ENCODE peak calls at places on chromosome 16, in five cellular contexts. Y is Peyer's patch, C is uterus, W is GM12878, K is ovary. V is an unnamed sample.

GRCh38 chr16:62738631-62739030 is 702.4 kb upstream of the CDH8 start:
- DNase-seq in C (no peak), K (no peak), W (no peak), Y (no peak), V (no peak)

GRCh38 chr16:11977206-11978041 is 890 bp downstream of the SNX29 start:
- DNase-seq in C (peak), W (no peak), K (peak), Y (no peak), V (no peak)

GRCh38 chr16:74297296-74297665 is 667 bp downstream of the PSMD7 start:
- DNase-seq in Y (no peak), K (no peak), C (peak), W (no peak), V (no peak)

GRCh38 chr16:24758373-24758772 is 28.9 kb downstream of the TNRC6A start:
- DNase-seq in Y (no peak), C (no peak), K (no peak), W (no peak), V (no peak)

GRCh38 chr16:69112285-69113129 is 7.1 kb downstream of the HAS3 start:
- DNase-seq in C (no peak), Y (peak), W (no peak), K (no peak), V (peak)

GRCh38 chr16:85570735-85571562 is 42.2 kb upstream of the GSE1 start:
- DNase-seq in K (no peak), Y (no peak), C (no peak), W (peak), V (peak)

GRCh38 chr16:17241264-17241835 is 229.4 kb downstream of the XYLT1 start:
- DNase-seq in C (peak), W (no peak), K (no peak), Y (no peak), V (no peak)

GRCh38 chr16:14042706-14043105 is 28.4 kb upstream of the MRTFB start:
- DNase-seq in K (no peak), C (peak), Y (no peak), W (no peak), V (no peak)

DNA sequence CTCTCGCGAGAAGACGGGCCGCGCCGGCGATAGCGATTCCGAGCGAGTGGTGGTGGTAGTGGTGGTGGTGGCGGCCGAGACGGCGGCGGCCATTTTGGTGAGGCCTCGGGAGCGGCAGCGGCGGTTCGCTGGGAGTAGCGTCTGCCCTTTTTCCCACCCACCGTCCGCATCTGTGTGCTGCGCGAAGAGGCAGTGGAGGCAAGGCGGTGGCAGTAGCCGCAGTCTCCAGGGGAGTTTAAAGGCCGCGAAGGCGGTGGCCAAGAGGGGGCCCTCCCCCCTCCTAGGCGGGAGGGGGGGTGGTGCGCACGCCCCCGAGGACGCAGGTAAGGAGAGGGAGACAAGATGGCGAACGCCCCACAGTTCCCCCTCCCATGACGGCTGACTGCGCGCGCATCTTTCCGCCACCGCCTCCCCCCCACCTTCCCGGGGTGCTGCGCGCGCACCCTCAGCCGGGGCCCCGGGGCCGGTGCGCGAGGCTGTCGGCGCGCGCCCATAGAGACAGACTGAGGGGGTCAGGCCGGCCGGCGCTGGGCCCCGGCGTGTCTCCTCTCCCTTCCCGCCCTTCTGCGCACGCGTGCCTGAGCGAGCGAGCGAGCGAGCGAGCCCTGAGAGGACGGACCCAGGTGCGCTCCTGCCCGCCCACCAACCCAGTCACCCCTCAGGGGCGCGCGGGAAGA is 694 bp upstream of the SRCAP start:
- DNase-seq in Y (peak), C (peak), K (peak), W (peak), V (peak)
- TF ChIP-seq POLR2A in Y (peak), C (peak), K (peak), W (peak), V (peak)

GRCh38 chr16:22297871-22298733 is 893 bp downstream of the POLR3E start:
- DNase-seq in W (peak), K (peak), C (peak), Y (no peak), V (peak)
- TF ChIP-seq POLR2A in W (peak), K (no peak), C (no peak), Y (no peak), V (peak)

GRCh38 chr16:2238396-2239230 is 2.4 kb downstream of the DNASE1L2 start:
- DNase-seq in C (no peak), W (no peak), Y (no peak), K (no peak), V (no peak)

GRCh38 chr16:2237076-2237551 is 870 bp downstream of the DNASE1L2 start:
- DNase-seq in C (no peak), W (no peak), Y (no peak), K (no peak), V (no peak)

GRCh38 chr16:2237552-2238395 is 1.5 kb downstream of the DNASE1L2 start:
- DNase-seq in C (no peak), W (no peak), Y (no peak), K (no peak), V (no peak)

GRCh38 chr16:2236362-2237075 is at the start of gene DNASE1L2:
- DNase-seq in C (no peak), K (no peak), Y (no peak), W (no peak), V (peak)

GRCh38 chr16:2239231-2239675 is 3.0 kb downstream of the DNASE1L2 start:
- DNase-seq in W (no peak), C (no peak), K (no peak), Y (no peak), V (no peak)
- TF ChIP-seq POLR2A in W (no peak), C (no peak), K (no peak), Y (no peak), V (no peak)

GRCh38 chr16:3400779-3401688 is at the start of the genes ZNF174 and ZSCAN32:
- DNase-seq in W (peak), Y (peak), C (peak), K (peak), V (peak)
- TF ChIP-seq POLR2A in W (peak), Y (peak), C (peak), K (peak), V (peak)

GRCh38 chr16:67882374-67883145 is 2.1 kb upstream of the NRN1L start:
- DNase-seq in C (no peak), Y (no peak), K (no peak), W (no peak), V (no peak)
- TF ChIP-seq POLR2A in C (no peak), Y (no peak), K (no peak), W (no peak), V (no peak)

DNA sequence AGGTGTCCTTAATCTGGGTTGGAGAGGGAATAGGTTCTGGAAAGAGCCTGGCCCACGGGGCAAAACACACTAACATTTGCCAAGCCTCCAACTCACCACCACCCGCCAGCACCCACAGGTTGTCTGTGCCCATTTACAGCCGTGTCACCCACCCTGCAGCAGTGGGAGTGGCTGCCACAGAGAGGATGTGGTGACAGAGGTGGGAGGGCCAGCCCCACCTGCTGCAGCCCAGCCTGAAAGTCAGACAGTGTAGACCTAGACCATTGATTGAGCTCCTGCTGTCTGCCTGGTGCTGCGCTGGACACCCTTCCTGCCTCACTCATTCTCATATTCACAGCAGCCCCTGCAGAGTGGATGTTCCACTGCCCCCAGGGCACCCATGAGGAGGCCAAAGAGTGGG is 44.7 kb downstream of the IL21R start:
- DNase-seq in Y (peak), W (no peak), C (no peak), K (no peak), V (no peak)
- TF ChIP-seq POLR2A in Y (no peak), W (peak), C (no peak), K (no peak), V (peak)

DNA sequence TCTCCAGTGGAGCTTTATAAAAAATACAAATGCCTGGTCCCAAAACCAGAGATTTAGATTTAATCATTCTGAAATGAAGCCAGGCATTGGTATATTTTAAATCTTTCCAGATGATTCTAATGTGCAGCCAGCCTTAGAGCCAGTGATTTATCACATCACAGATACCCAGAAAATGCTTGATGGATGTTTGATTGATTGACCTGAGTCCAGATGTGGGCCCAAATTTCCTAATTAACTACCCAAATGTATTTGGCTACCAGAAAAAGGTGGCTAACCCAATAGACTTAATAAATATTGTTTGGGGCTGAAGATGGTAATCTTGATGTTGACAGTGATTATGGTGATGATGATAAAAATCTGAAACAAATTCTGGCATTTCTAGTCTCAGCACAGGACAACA is 93.1 kb downstream of the ABCC12 start:
- DNase-seq in Y (no peak), C (no peak), W (no peak), K (no peak), V (no peak)
- TF ChIP-seq POLR2A in Y (no peak), C (no peak), W (no peak), K (no peak), V (no peak)

DNA sequence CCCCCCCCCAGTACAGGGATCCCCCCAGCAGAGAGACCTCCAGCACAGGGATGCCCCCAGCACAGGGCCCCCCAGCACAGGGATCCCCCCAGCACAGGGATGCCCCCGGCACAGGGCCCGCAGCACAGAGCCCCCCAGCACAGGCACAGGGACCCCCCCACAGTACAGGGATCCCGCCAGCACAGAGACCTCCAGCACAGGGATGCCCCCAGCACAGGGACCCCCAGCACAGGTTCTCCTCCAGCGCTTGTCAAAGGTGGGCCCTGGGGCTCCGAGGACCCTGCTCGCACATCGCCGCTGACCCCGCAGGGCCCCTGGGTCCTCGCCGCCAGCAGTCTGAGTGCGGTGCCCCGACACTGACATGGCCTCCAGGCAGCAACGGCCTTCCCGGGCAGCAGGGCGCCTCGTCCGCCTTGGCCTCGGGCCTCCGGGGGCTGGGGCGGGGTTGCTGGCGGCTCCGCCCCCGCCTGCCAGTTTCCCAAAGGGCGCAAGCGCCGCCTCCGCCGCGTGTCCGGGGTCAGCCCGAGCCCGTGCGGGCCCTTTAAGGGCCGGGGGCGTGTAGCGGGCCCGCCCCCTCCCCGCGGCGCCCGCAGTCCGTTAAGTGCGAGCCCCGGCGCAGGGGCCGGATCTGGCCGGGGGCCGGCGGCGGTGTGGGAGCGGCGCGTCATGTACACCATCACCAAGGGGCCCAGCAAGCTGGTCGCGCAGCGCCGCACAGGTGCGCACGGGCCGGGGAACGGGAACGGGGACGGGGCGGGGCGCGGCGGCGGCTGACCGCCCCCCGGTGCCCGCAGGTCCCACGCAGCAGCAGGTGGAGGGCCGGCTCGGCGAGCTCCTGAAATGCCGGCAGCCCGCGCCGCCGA is at the start of gene MCRIP2:
- DNase-seq in K (peak), C (peak), Y (peak), W (peak), V (peak)
- TF ChIP-seq POLR2A in K (no peak), C (peak), Y (peak), W (peak), V (peak)

DNA sequence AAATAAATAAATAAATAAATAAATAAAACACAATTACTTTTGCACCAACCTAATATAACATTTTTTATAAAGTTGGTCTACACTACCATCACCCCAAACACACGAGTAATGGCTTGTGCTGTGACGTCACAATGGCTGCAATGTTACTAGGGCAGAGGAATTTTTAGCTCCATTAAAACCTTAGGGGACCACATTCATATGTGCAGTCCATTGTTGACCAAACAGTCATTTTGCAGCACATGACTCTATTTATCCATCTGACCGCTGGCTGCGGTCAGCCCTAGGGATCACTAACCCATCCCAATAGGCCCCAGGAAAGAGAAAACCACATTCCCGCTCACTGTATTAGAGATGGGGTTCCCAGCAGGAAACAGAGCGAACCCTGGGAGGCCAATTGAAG is 9.6 kb downstream of the CDH5 start:
- DNase-seq in Y (no peak), C (no peak), W (no peak), K (no peak), V (no peak)
- TF ChIP-seq POLR2A in Y (no peak), C (no peak), W (no peak), K (no peak), V (no peak)

DNA sequence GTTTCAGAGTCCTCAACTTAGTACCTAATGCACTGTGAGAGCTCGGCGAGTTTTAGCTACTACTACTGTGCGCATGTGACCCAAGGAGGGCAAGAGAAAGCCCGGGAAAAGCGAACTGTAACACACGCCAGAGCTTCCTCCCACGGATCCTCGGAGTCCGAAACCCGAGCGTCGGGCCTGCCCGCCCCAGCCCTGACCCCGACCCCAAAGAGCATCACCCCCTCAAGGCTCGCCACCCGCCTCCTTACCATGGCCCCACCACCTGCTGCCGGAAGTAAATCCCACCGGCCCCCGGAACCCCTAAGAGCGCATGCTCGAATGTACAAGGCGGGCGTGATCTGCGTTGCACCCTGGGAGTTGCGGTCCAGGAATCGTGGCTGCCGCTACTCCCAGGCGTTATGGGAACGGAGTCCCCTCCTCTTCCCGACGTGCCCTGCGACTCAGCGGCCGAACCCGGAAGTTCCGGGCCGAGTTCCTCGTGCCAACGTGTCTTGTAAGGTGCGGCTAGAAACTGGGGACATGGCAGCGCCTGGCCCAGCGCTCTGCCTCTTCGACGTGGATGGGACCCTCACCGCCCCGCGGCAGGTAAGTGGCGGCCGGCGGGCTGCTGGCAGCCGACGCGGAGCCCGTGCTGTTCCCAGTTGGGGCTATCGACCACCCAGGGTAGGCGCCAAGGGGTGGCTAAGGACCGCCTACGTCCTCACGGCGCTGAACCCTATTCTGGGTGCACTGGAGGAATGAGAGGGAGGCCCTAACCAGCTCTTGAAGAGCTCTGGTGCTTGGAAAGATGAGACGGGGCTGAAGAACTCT is at the start of the genes PMM2 and TMEM186:
- DNase-seq in W (peak), K (peak), Y (peak), C (peak), V (peak)
- TF ChIP-seq POLR2A in W (peak), K (peak), Y (peak), C (peak), V (peak)